ENCODE peak calls at places on chromosome 5, in six cellular contexts. A is H1, R is GM12878, U is SK-N-SH, T is HepG2, I is HCT116. D is an unnamed sample.
A peak's percentile ranks its signal among the peaks of the same experiment; 100 is the strongest.

GRCh38 chr5:169494383-169495251 is 89.0 kb upstream of the SPDL1 start:
- DNase-seq in A (no peak), R (no peak), U (peak; percentile 20), T (no peak), I (no peak), D (no peak)

GRCh38 chr5:10310073-10310779 is 2.5 kb upstream of the CMBL start:
- DNase-seq in A (no peak), R (no peak), U (no peak), T (peak; percentile 9), I (peak; percentile 69), D (no peak)

GRCh38 chr5:133227082-133227481 is 175.3 kb downstream of the HSPA4 start:
- DNase-seq in A (no peak), R (no peak), U (no peak), T (no peak), I (no peak), D (no peak)

GRCh38 chr5:86330736-86331135 is 287.0 kb upstream of the COX7C start:
- DNase-seq in A (no peak), R (no peak), U (no peak), T (no peak), I (no peak), D (no peak)

GRCh38 chr5:124349931-124350330 is 396.5 kb downstream of the ZNF608 start:
- DNase-seq in A (no peak), R (no peak), U (no peak), T (no peak), I (no peak), D (no peak)

GRCh38 chr5:2029206-2029605 is 146.5 kb upstream of the IRX4 start:
- DNase-seq in A (peak; percentile 3), R (no peak), U (no peak), T (no peak), I (no peak), D (no peak)

GRCh38 chr5:142175461-142176142 is 67.0 kb downstream of the NDFIP1 start:
- DNase-seq in A (no peak), R (no peak), U (no peak), T (no peak), I (no peak), D (no peak)

GRCh38 chr5:170747851-170748250 is 35.7 kb upstream of the GABRP start:
- DNase-seq in A (peak; percentile 77), R (no peak), U (peak; percentile 59), T (peak; percentile 15), I (peak; percentile 16), D (no peak)

GRCh38 chr5:141349917-141350619 is at the start of gene PCDHGB1:
- DNase-seq in A (peak; percentile 83), R (no peak), U (peak; percentile 63), T (peak; percentile 75), I (no peak), D (no peak)

GRCh38 chr5:10235350-10235749 is 14.3 kb downstream of the ATPSCKMT start:
- DNase-seq in A (no peak), R (no peak), U (no peak), T (no peak), I (peak; percentile 33), D (no peak)

GRCh38 chr5:81052325-81052724 is 92.2 kb downstream of the RASGRF2 start:
- DNase-seq in A (no peak), R (no peak), U (no peak), T (no peak), I (no peak), D (no peak)

GRCh38 chr5:38148021-38148625 is 110.2 kb upstream of the EGFLAM start:
- DNase-seq in A (no peak), R (no peak), U (no peak), T (peak; percentile 99), I (no peak), D (no peak)

GRCh38 chr5:74725331-74725730 is 40.3 kb downstream of the HEXB start:
- DNase-seq in A (no peak), R (no peak), U (no peak), T (no peak), I (no peak), D (no peak)

GRCh38 chr5:7849531-7850240 is 1.2 kb downstream of the CFAP90 start:
- DNase-seq in A (no peak), R (no peak), U (peak; percentile 78), T (peak; percentile 26), I (no peak), D (peak; percentile 23)

GRCh38 chr5:10145922-10146321 is 103.8 kb downstream of the ATPSCKMT start:
- DNase-seq in A (no peak), R (peak; percentile 5), U (peak; percentile 43), T (peak; percentile 20), I (peak; percentile 1), D (no peak)

GRCh38 chr5:148776780-148777179 is 49.6 kb upstream of the ADRB2 start:
- DNase-seq in A (no peak), R (no peak), U (no peak), T (no peak), I (peak; percentile 61), D (no peak)

GRCh38 chr5:128632264-128632663 is 94.2 kb upstream of the FBN2 start:
- DNase-seq in A (no peak), R (no peak), U (no peak), T (no peak), I (no peak), D (no peak)

GRCh38 chr5:32639943-32640342 is 54.6 kb downstream of the SUB1 start:
- DNase-seq in A (no peak), R (no peak), U (no peak), T (no peak), I (peak; percentile 13), D (no peak)

GRCh38 chr5:151751091-151751490 is 7.3 kb downstream of the ATOX1 start:
- DNase-seq in A (no peak), R (no peak), U (no peak), T (no peak), I (no peak), D (no peak)

GRCh38 chr5:166505546-166505945 is 1785.9 kb upstream of the WWC1 start:
- DNase-seq in A (no peak), R (no peak), U (no peak), T (no peak), I (no peak), D (no peak)

GRCh38 chr5:38533286-38534121 is 22.9 kb downstream of the LIFR start:
- DNase-seq in A (no peak), R (no peak), U (no peak), T (peak; percentile 86), I (no peak), D (no peak)

GRCh38 chr5:119411935-119412623 is 40.2 kb upstream of the HSD17B4 start:
- DNase-seq in A (peak; percentile 65), R (peak; percentile 65), U (peak; percentile 58), T (peak; percentile 57), I (peak; percentile 76), D (peak; percentile 47)

GRCh38 chr5:58073246-58073645 is 386.6 kb downstream of the PLK2 start:
- DNase-seq in A (no peak), R (no peak), U (no peak), T (no peak), I (no peak), D (no peak)

GRCh38 chr5:100852988-100853449 is 50.1 kb downstream of the ST8SIA4 start:
- DNase-seq in A (no peak), R (peak; percentile 89), U (no peak), T (no peak), I (no peak), D (no peak)

GRCh38 chr5:90484540-90484939 is 9.9 kb downstream of the POLR3G start:
- DNase-seq in A (no peak), R (no peak), U (no peak), T (no peak), I (no peak), D (no peak)

GRCh38 chr5:134586866-134587524 is 45.6 kb downstream of the SAR1B start:
- DNase-seq in A (peak; percentile 99), R (peak; percentile 45), U (peak; percentile 89), T (peak; percentile 81), I (peak; percentile 85), D (peak; percentile 81)

GRCh38 chr5:91727452-91727851 is 344.3 kb upstream of the ARRDC3 start:
- DNase-seq in A (no peak), R (no peak), U (no peak), T (no peak), I (no peak), D (peak; percentile 50)
- H3K4me1 ChIP-seq in A (peaks cover 7% of the 10 kb centered on the region), R (no peaks in the 10 kb centered on the region), U (no peaks in the 10 kb centered on the region), T (no peaks in the 10 kb centered on the region), I (no peaks in the 10 kb centered on the region), D (no peaks in the 10 kb centered on the region)

DNA sequence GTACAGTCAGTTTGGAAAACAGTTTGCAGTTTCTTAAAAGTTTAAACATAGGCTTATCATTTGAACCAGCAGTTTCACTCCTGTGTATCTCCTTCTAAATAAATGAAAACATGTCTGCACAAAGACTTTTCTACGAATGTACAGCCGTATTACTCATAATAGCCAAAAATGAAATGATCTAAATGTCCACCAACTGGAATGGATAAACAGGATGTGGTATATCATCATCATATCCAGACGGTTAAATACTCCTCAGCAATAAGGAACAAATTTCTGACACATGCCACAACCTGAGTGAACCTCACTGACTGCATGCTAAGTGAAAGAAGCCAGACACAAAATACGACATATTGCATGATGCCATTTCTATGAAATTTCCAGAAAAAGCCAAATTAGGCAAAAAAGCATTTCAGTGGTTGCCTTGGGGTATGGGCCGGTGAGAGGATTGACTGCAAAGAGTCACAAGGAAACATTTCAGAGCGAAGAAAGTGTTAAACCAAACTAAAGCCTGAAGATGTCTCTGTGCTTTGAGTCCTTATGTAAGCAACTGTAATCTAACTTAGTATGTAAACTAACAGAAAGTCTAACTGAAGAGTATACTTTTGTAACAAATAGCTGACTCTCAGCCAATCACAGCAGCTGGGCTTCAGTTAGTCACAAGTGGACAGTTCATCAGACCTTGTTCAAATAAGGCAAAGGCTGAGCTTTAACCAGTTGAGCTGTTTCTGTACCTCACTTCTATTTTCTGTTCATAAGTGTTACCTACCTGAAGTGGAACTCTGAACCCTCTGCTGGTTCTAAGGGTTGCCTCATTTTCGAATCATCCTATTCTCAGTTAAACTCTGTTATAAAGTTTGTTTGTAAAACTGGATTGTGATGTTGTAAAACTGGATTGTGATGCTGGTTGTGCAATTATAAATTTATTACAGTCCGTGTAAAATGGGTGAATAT is 65.2 kb downstream of the TRIO start:
- DNase-seq in A (no peak), R (peak; percentile 86), U (no peak), T (peak; percentile 91), I (no peak), D (no peak)
- TF ChIP-seq YY1 in A (no peak), R (no peak), U (no peak), T (no peak), I (no peak), D (no peak)

DNA sequence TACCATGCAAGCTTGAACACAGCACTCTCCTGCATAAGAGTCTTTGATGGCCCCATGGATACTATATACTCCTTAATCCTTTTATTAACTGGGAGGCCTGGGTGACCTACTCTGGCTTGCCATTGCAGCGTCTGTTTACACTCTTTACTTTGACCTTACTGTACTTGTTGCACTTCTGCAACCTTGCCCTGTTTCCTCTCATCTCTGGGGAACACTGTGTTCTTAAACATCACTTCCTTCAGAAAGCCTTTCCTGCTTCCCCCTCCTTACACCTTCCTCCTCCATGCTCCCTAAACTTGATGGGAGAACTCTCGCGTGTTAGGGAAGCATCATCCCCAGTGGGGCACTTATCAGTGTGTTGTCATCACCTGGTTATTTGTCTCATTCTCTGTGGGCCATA is 222.3 kb downstream of the NR3C1 start:
- DNase-seq in A (no peak), R (no peak), U (no peak), T (no peak), I (no peak), D (no peak)
- H3K4me1 ChIP-seq in A (no peaks in the 10 kb centered on the region), R (peaks cover 33% of the 10 kb centered on the region), U (peaks cover 3% of the 10 kb centered on the region), T (peaks cover 43% of the 10 kb centered on the region), I (no peaks in the 10 kb centered on the region), D (no peaks in the 10 kb centered on the region)

DNA sequence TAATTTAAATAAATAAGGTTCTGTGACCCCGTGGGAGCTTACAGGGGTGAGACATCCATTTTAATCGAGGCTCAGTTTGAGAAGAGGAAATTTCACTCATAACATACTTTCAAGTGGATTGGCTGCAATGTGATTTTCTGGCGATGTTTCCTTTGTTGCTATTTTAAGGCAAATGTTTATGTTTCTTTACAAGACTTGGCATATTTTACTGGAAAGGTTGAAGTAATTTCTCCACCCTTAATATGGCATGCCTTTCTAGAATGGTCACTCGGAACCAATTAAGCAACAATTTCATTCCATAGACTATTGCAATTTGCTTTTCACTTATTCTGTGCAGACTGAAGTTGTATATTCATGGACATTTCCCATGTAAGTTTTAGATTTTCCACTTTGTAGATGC is 438.0 kb upstream of the WWC1 start:
- DNase-seq in A (no peak), R (no peak), U (no peak), T (no peak), I (no peak), D (no peak)
- TF ChIP-seq YY1 in A (no peak), R (no peak), U (no peak), T (no peak), I (no peak), D (no peak)

D was measured in NT2/D1.